ENCODE peak calls at places on chromosomes 7 and 10, in seven cellular contexts. U is IMR-90, L is uterus, Y is NB4, O is spleen, V is sigmoid colon, R is Peyer's patch. K is an unnamed sample.

GRCh38 chr10:53453196-53453595 is 680.6 kb upstream of the MBL2 start:
- DNase-seq in Y (peak; percentile 3), R (no peak), V (no peak), O (no peak), L (no peak), U (no peak), K (no peak)

GRCh38 chr7:927031-927671 is 27.3 kb downstream of the ADAP1 start:
- DNase-seq in O (peak; percentile 70), V (peak; percentile 54), Y (peak; percentile 68), U (no peak), L (peak; percentile 15), R (peak; percentile 75), K (peak; percentile 7)

GRCh38 chr7:112789453-112789823 is 755 bp downstream of the TMEM168 start:
- DNase-seq in R (no peak), L (no peak), O (no peak), Y (no peak), V (no peak), U (no peak), K (no peak)

GRCh38 chr10:75098902-75099673 is 12.4 kb upstream of the SAMD8 start:
- DNase-seq in U (no peak), V (no peak), R (no peak), Y (no peak), L (no peak), O (no peak), K (no peak)

GRCh38 chr7:146314962-146315361 is 198.4 kb downstream of the CNTNAP2 start:
- DNase-seq in R (no peak), L (no peak), V (no peak), Y (no peak), U (no peak), O (no peak), K (no peak)

GRCh38 chr10:131214521-131215244 is 96.8 kb downstream of the TCERG1L start:
- DNase-seq in L (no peak), Y (no peak), U (no peak), V (no peak), O (no peak), R (no peak), K (peak; percentile 2)

GRCh38 chr10:8449909-8450308 is 395.4 kb downstream of the GATA3 start:
- DNase-seq in R (no peak), V (no peak), O (no peak), L (no peak), Y (no peak), U (no peak), K (no peak)

GRCh38 chr7:128030999-128031681 is at the start of gene LRRC4:
- DNase-seq in V (no peak), Y (no peak), R (peak; percentile 76), U (peak; percentile 43), O (peak; percentile 90), L (peak; percentile 28), K (peak; percentile 29)

GRCh38 chr10:79148452-79149344 is 79.9 kb downstream of the ZMIZ1 start:
- DNase-seq in U (peak; percentile 40), L (peak; percentile 71), O (peak; percentile 86), V (peak; percentile 89), R (peak; percentile 59), Y (no peak), K (peak; percentile 36)

GRCh38 chr7:14754631-14755030 is 147.9 kb downstream of the DGKB start:
- DNase-seq in Y (no peak), V (no peak), O (no peak), R (no peak), L (no peak), U (peak; percentile 62), K (no peak)

GRCh38 chr10:87505366-87506113 is 847 bp downstream of the MINPP1 start:
- DNase-seq in R (peak; percentile 80), O (peak; percentile 88), U (peak; percentile 61), Y (peak; percentile 85), L (peak; percentile 27), V (peak; percentile 72), K (peak; percentile 63)

GRCh38 chr10:59807629-59808620 is 54.7 kb upstream of the MRLN start:
- DNase-seq in L (no peak), O (no peak), Y (no peak), V (no peak), U (no peak), R (no peak), K (no peak)

GRCh38 chr7:121480566-121481335 is 84.6 kb upstream of the FAM3C start:
- DNase-seq in V (no peak), R (no peak), Y (no peak), L (no peak), O (no peak), U (no peak), K (no peak)

GRCh38 chr10:13140627-13141190 is 20.6 kb upstream of the MCM10 start:
- DNase-seq in R (no peak), O (no peak), V (no peak), U (no peak), L (no peak), Y (no peak), K (no peak)

GRCh38 chr7:99267530-99268360 is 4.9 kb upstream of the MYH16 start:
- DNase-seq in Y (no peak), U (peak; percentile 94), R (no peak), O (no peak), V (no peak), L (no peak), K (peak; percentile 69)

GRCh38 chr10:11993834-11994468 is 48.7 kb downstream of the UPF2 start:
- DNase-seq in Y (peak; percentile 33), O (no peak), L (no peak), V (no peak), R (no peak), U (no peak), K (no peak)

GRCh38 chr10:78170026-78170475 is 136.4 kb downstream of the RPS24 start:
- DNase-seq in R (no peak), V (no peak), L (no peak), O (no peak), U (peak; percentile 69), Y (no peak), K (no peak)

GRCh38 chr7:47504546-47505316 is 77.2 kb downstream of the TNS3 start:
- DNase-seq in U (no peak), R (no peak), Y (no peak), L (no peak), V (no peak), O (no peak), K (no peak)

DNA sequence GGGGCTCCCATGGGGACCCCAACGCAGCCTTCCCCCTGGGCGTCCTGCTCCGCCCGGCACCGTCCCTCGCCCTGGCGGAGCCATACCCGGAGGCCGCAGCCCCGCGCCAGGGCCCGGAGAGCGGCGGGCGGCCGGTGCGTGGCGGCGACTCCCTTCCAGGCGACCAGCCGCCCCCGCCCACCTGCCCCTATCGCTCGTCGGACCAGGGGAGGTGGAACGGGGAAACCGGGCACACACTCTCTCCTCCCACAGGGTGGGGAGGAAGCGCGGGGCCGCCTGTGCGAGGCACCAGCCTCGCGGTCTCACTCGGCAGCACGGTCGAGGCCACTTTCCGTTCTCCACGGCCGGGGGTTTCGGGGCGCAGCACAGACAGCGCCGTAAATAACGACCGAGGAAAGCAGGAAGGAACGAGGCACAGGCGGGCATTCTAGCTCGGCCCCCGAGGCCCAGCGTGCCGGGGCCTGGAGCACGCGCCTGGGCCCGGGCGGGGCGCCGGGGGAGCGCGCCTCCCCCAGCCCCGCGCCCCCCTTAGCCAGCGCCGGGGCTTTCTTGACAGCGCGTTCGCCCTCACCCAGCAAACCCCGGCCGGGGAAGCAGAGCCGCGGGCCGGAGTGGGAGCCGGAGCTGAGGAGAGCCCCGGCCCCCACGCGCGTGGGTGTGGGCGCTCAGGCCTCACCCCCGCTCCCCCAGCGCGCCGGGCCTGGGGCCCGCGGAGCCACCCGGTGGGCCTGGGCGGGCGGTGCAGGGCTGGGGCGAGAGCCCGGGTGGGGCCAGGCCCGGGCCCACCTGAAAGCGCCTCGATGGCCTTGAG is 936 bp downstream of the IGF2BP3 start:
- DNase-seq in R (peak; percentile 52), U (no peak), Y (peak; percentile 78), O (peak; percentile 81), V (no peak), L (no peak), K (no peak)
- TF ChIP-seq POLR2A in R (no peak), U (no peak), Y (no peak), O (no peak), V (no peak), L (no peak), K (no peak)

GRCh38 chr10:50604049-50604640 is 19.6 kb downstream of the SGMS1 start:
- DNase-seq in O (no peak), U (no peak), Y (peak; percentile 77), V (no peak), L (no peak), R (no peak), K (no peak)
- H3K4me3 ChIP-seq in O (no peak overlapping the region), U (no peak overlapping the region), Y (no peak overlapping the region), V (no peak overlapping the region), L (no peak overlapping the region), R (no peak overlapping the region), K (no peak overlapping the region)

DNA sequence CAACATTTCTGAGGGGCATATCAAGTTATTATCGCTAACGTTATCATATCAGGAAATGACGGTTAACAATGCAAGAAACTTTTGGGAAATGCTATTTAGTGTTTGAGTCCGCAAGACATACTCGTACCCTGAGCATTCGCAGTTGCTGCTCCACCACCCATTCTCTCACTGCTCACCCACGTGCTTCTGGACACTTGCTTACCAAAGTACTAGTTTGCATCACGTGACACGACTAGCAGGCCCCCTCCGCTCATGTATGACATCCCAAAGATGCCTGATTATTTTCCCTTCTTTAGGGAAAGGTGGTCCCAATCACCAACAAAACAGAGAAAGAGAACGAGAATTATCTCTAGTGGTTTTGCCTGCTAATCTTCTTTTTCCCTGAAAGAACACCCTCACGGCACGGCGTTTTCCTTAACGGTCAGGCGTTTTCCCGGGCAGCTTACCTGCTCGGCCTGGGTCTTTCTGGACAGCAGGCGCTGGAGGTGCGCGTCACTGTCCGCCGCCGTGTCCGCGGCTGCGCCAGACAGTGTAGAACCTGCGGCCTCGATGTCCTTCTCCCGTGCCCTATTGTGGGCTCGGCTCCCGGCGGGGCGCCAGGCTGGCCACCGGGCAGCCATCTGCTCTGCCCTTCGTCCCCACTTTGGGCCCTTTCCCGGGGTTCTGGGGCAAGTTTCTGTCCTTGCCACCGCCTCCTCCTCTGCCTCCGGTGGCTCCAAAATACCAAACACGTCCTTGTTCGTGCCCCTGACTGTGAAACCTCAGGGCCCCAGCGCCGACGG is at the start of gene SUPV3L1:
- DNase-seq in U (peak; percentile 98), Y (peak; percentile 98), L (peak; percentile 88), R (peak; percentile 89), O (peak; percentile 97), V (peak; percentile 96), K (peak; percentile 88)
- TF ChIP-seq POLR2A in U (peak; percentile 88), Y (peak; percentile 92), L (peak; percentile 72), R (peak; percentile 50), O (peak; percentile 50), V (peak; percentile 75), K (peak; percentile 86)

GRCh38 chr10:6619663-6620062 is 39.6 kb upstream of the PRKCQ start:
- DNase-seq in U (no peak), L (peak; percentile 21), V (no peak), Y (no peak), O (no peak), R (no peak), K (no peak)
- H3K4me3 ChIP-seq in U (no peak overlapping the region), L (no peak overlapping the region), V (no peak overlapping the region), Y (no peak overlapping the region), O (no peak overlapping the region), R (no peak overlapping the region), K (no peak overlapping the region)